ENCODE peak calls at places on chromosome 19, in four cellular contexts. C is LoVo, L is HS-5, I is left ventricle myocardium inferior. B is an unnamed sample.

GRCh38 chr19:18424890-18425514 is 5.8 kb downstream of the SSBP4 start:
- DNase-seq in C (no peak), L (no peak), I (no peak), B (no peak)

GRCh38 chr19:16197188-16197621 is 506 bp upstream of the AP1M1 start:
- DNase-seq in C (peak), L (peak), I (no peak), B (no peak)

GRCh38 chr19:4754248-4754647 is 30.6 kb upstream of the DPP9 start:
- DNase-seq in C (no peak), L (no peak), I (no peak), B (no peak)

GRCh38 chr19:38209671-38210457 is 14.2 kb downstream of the DPF1 start:
- DNase-seq in C (no peak), L (no peak), I (peak), B (no peak)

GRCh38 chr19:35894342-35894741 is 6.0 kb downstream of the NFKBID start:
- DNase-seq in C (no peak), L (no peak), I (no peak), B (no peak)

GRCh38 chr19:12834418-12834943 is at the start of gene RTBDN:
- DNase-seq in C (no peak), L (no peak), I (no peak), B (no peak)

GRCh38 chr19:35756373-35757230 is at the start of gene HSPB6:
- DNase-seq in C (no peak), L (no peak), I (peak), B (no peak)

GRCh38 chr19:17677002-17677401 is 11.2 kb downstream of the UNC13A start:
- DNase-seq in C (no peak), L (no peak), I (no peak), B (no peak)

B was measured in foreskin melanocyte.